ENCODE peak calls at places on chromosomes 5 and 9, in six cellular contexts. R is RWPE1, I is AG09319, L is nephron progenitor cell, M is tibial nerve, N is progenitor cell of endocrine pancreas. A is an unnamed sample.

GRCh38 chr5:124923131-124923530 is 176.7 kb upstream of the ZNF608 start:
- DNase-seq in M (peak), L (no peak), R (no peak), I (no peak), N (no peak), A (no peak)

GRCh38 chr9:113479150-113479761 is 15.7 kb downstream of the RGS3 start:
- DNase-seq in M (no peak), R (no peak), N (no peak), L (no peak), I (no peak), A (no peak)

GRCh38 chr5:42689391-42689790 is 67.2 kb upstream of the CCDC152 start:
- DNase-seq in N (no peak), M (no peak), I (no peak), L (no peak), R (no peak), A (no peak)

GRCh38 chr9:111860443-111860842 is 36.2 kb upstream of the UGCG start:
- DNase-seq in R (no peak), M (no peak), N (no peak), I (no peak), L (no peak), A (no peak)

GRCh38 chr9:82558855-82559615 is 503.9 kb downstream of the RASEF start:
- DNase-seq in L (no peak), I (no peak), M (no peak), R (no peak), N (no peak), A (no peak)

GRCh38 chr5:98795243-98795642 is 21.8 kb downstream of the RGMB start:
- DNase-seq in I (no peak), M (no peak), L (no peak), N (no peak), R (no peak), A (no peak)

GRCh38 chr5:132901036-132901435 is 27.6 kb downstream of the LEAP2 start:
- DNase-seq in R (no peak), M (no peak), L (no peak), I (no peak), N (no peak), A (no peak)

GRCh38 chr5:85049020-85049419 is 664.3 kb upstream of the EDIL3 start:
- DNase-seq in M (no peak), L (peak), R (no peak), N (no peak), I (no peak), A (no peak)

GRCh38 chr5:135276151-135276550 is 122.9 kb downstream of the MACROH2A1 start:
- DNase-seq in N (no peak), M (no peak), L (no peak), I (no peak), R (no peak), A (no peak)

GRCh38 chr5:97618721-97619120 is 435.7 kb upstream of the RIOK2 start:
- DNase-seq in N (no peak), L (no peak), R (no peak), M (no peak), I (no peak), A (no peak)

GRCh38 chr5:168831438-168831837 is 252.3 kb upstream of the PANK3 start:
- DNase-seq in R (no peak), L (no peak), N (no peak), I (no peak), M (no peak), A (no peak)

GRCh38 chr5:44603496-44604272 is 205.1 kb upstream of the MRPS30 start:
- DNase-seq in L (peak), M (no peak), I (no peak), R (no peak), N (no peak), A (no peak)

GRCh38 chr5:3594514-3595101 is 1.0 kb upstream of the IRX1 start:
- DNase-seq in I (no peak), L (peak), N (no peak), R (no peak), M (no peak), A (no peak)

GRCh38 chr9:18585996-18586395 is 112.0 kb downstream of the ADAMTSL1 start:
- DNase-seq in N (no peak), R (no peak), M (no peak), I (no peak), L (no peak), A (no peak)

GRCh38 chr5:40502736-40503135 is 177.0 kb upstream of the PTGER4 start:
- DNase-seq in N (no peak), R (no peak), M (no peak), L (no peak), I (no peak), A (no peak)

GRCh38 chr9:89137548-89138462 is 40.8 kb downstream of the SHC3 start:
- DNase-seq in N (no peak), I (peak), M (peak), L (no peak), R (peak), A (no peak)

GRCh38 chr5:56815657-56816545 is 552 bp downstream of the MAP3K1 start:
- DNase-seq in L (no peak), N (peak), M (no peak), I (no peak), R (peak), A (no peak)

GRCh38 chr9:133591116-133591910 is 17.9 kb downstream of the FAM163B start:
- DNase-seq in L (no peak), M (no peak), I (no peak), N (no peak), R (no peak), A (no peak)

GRCh38 chr9:133593587-133593986 is 15.6 kb downstream of the FAM163B start:
- DNase-seq in M (no peak), R (no peak), L (no peak), I (no peak), N (no peak), A (no peak)

GRCh38 chr9:133594310-133594709 is 14.9 kb downstream of the FAM163B start:
- DNase-seq in I (no peak), R (no peak), L (no peak), M (no peak), N (no peak), A (no peak)

GRCh38 chr9:133591985-133592384 is 17.2 kb downstream of the FAM163B start:
- DNase-seq in I (no peak), L (no peak), R (no peak), N (no peak), M (no peak), A (no peak)

GRCh38 chr9:133592731-133593409 is 16.3 kb downstream of the FAM163B start:
- DNase-seq in N (no peak), M (no peak), L (no peak), I (no peak), R (no peak), A (no peak)
- TF ChIP-seq CTCF in N (no peak), M (no peak), L (no peak), I (no peak), R (no peak), A (no peak)

GRCh38 chr9:99231708-99232107 is 9.6 kb downstream of the SEC61B start:
- DNase-seq in N (no peak), L (peak), R (peak), I (no peak), M (no peak), A (no peak)
- TF ChIP-seq CTCF in N (peak), L (peak), R (peak), I (peak), M (no peak), A (peak)

DNA sequence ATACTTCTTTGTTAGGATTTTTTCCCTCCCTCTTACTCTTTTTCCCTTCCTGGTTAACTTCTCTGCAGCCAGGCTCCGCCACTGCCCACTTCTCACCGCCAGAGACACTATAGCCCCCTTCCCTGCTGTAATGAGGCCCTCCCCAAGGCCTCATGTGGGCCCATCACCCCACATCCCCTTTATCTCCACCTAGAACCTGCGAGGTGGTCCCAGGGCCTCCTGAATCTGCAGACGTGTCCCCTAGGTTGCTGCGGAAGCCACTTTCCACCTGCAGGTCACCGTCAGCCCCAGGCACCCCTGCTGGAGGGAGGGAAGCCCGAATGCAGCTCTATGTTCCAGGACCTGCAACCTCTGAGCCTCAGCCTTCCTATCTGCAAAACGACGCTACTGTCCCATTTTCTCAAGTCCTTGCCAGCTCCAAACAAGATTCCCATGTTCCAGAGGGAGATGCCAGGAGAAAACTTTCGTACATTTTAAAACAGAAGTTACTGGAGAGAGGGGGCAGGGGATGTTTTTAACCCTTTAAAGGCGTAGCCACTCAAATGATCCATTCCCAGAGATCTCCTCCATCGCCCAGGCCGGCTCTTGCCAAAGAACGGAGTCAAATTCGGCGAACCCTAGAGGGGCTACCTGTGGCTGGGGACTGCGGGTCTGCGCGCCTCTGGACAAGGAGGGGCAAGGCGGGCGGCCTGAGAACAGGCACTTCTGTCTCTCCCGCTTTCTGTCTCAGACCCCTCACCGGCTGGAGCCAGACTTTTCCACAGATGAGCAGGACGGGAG is 929 bp downstream of the SH3PXD2B start:
- DNase-seq in N (peak), R (peak), M (no peak), L (peak), I (no peak), A (no peak)
- TF ChIP-seq CTCF in N (peak), R (peak), M (peak), L (peak), I (peak), A (no peak)

GRCh38 chr5:95647331-95647659 is 718 bp downstream of the RFESD start:
- DNase-seq in N (no peak), R (no peak), M (peak), L (no peak), I (no peak), A (no peak)

GRCh38 chr5:95643152-95643551 is 3.4 kb upstream of the RFESD start:
- DNase-seq in R (no peak), M (no peak), I (no peak), L (no peak), N (no peak), A (no peak)

GRCh38 chr5:95647886-95648860 is 1.6 kb downstream of the RFESD start:
- DNase-seq in L (no peak), M (no peak), N (no peak), R (no peak), I (no peak), A (no peak)

GRCh38 chr5:95644351-95645042 is 2.1 kb upstream of the RFESD start:
- DNase-seq in M (peak), I (no peak), N (no peak), L (peak), R (peak), A (no peak)

DNA sequence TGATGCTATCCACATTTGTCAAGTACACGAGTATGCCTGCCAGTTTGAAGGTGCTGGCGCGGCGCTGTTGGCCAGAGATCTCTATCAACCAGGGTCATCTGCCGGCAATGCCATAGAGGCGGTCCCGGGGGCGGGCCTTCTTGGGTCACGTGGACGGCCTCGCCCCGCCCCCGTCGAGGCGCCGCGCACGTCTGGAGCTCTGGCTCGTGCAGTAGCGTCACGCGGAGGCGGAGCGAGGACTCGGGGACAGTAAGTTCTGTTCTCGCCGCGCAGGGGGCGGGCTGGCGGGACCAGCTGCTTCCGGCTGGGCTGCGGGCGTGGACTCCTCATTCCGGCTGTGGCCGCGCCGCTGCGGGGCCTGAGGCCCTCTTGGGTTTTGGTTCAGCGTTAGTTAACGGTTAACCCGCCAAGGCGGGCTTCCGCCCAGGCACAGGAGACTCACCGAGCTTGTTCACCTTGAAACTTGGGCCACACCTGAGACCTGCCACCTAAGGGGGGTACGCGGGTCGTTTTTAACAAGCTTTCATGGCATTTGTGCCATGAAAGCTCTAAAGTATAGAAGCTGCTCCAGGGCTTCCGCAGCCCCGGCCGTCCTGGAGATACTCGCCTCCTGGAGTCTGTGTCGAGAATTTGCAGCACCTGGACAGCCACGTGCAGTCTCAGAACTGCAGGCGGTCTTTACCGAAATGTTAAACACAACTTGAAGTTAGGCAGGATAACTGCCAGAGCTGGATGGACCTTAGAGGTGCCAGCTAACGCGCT is at the start of gene RFESD:
- DNase-seq in M (peak), R (peak), I (peak), N (peak), L (peak), A (peak)
- TF ChIP-seq CTCF in M (peak), R (peak), I (peak), N (peak), L (no peak), A (no peak)